ENCODE peak calls at places on chromosomes 7 and 10, in seven cellular contexts. B is sigmoid colon, T is tibial nerve, R is A549, K is prostate gland, G is foreskin keratinocyte, Y is breast epithelium. Q is an unnamed sample.

GRCh38 chr7:28037220-28038010 is 143.2 kb downstream of the JAZF1 start:
- DNase-seq in K (no peak), T (no peak), Y (no peak), R (peak; percentile 95), G (peak; percentile 97), B (no peak), Q (no peak)

GRCh38 chr7:90833443-90833842 is 237.3 kb downstream of the CDK14 start:
- DNase-seq in G (no peak), T (no peak), B (no peak), K (no peak), R (no peak), Y (no peak), Q (no peak)

GRCh38 chr10:79244841-79245504 is 102.3 kb upstream of the PPIF start:
- DNase-seq in B (no peak), R (no peak), Y (no peak), K (no peak), T (no peak), G (no peak), Q (no peak)

GRCh38 chr10:127563718-127564553 is 14.8 kb downstream of the NPS start:
- DNase-seq in G (no peak), R (peak; percentile 19), T (no peak), Y (no peak), K (no peak), B (no peak), Q (no peak)

GRCh38 chr7:103447073-103447960 is 1.3 kb upstream of the SLC26A5 start:
- DNase-seq in Y (no peak), G (peak; percentile 37), R (peak; percentile 65), T (peak; percentile 20), K (peak; percentile 59), B (no peak), Q (no peak)

GRCh38 chr7:73994761-73995160 is 33.2 kb upstream of the ELN start:
- DNase-seq in T (no peak), Y (no peak), K (no peak), B (no peak), R (no peak), G (no peak), Q (no peak)

GRCh38 chr10:68628576-68629127 is 68.5 kb downstream of the TET1 start:
- DNase-seq in R (no peak), G (no peak), K (no peak), B (no peak), Y (no peak), T (no peak), Q (no peak)

GRCh38 chr10:122279725-122280141 is 8.6 kb downstream of the BTBD16 start:
- DNase-seq in B (peak; percentile 58), R (peak; percentile 56), T (no peak), Y (no peak), G (peak; percentile 74), K (no peak), Q (no peak)

GRCh38 chr7:136134503-136134902 is 157.3 kb upstream of the MTPN start:
- DNase-seq in Y (no peak), R (peak; percentile 16), K (no peak), T (no peak), B (no peak), G (peak; percentile 35), Q (no peak)

GRCh38 chr10:122062831-122063674 is 74.1 kb downstream of the TACC2 start:
- DNase-seq in K (peak; percentile 96), Y (peak; percentile 86), G (peak; percentile 87), T (peak; percentile 77), R (peak; percentile 99), B (peak; percentile 97), Q (no peak)

GRCh38 chr10:124647421-124648130 is 96.6 kb downstream of the FAM53B start:
- DNase-seq in G (peak; percentile 27), Y (no peak), T (peak; percentile 50), R (peak; percentile 21), K (no peak), B (peak; percentile 82), Q (peak; percentile 50)

DNA sequence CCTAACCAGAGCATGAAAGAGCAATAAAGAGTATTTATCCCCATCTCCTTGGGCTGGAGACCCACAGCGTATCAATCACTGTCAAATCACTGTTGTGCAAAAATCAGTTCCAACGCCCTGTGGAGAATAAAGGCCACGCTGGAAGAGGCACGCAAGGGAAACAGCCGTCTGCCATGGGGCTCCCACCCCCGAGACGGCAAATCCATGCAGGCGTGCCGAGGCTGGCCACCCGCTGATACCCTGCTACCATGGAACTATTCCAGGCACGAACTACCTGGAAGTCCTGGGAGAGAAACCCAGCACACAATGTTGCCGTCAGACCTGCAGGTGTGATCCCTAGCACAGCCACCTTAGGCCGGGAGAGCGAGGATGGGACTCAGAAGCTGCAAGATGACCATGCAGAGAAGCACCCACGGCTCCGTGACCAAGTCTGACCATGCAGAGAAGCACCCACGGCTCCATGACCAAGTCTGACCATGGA is 185.3 kb downstream of the DIP2C start:
- DNase-seq in B (peak; percentile 56), Y (no peak), K (no peak), G (no peak), T (no peak), R (no peak), Q (no peak)
- H3K4me1 ChIP-seq in B (peaks cover 42% of the 10 kb centered on the region), Y (no peaks in the 10 kb centered on the region), K (no peaks in the 10 kb centered on the region), G (no peaks in the 10 kb centered on the region), T (no peaks in the 10 kb centered on the region), R (no peaks in the 10 kb centered on the region), Q (no peaks in the 10 kb centered on the region)

GRCh38 chr7:151310578-151310977 is 31.0 kb upstream of the NUB1 start:
- DNase-seq in B (no peak), T (no peak), R (peak; percentile 46), K (no peak), Y (no peak), G (no peak), Q (no peak)

GRCh38 chr7:151309306-151309705 is 32.3 kb upstream of the NUB1 start:
- DNase-seq in Y (no peak), R (no peak), T (no peak), K (no peak), G (no peak), B (no peak), Q (no peak)

GRCh38 chr7:151312831-151313809 is 28.5 kb upstream of the NUB1 start:
- DNase-seq in T (no peak), Y (no peak), G (no peak), K (no peak), B (no peak), R (no peak), Q (no peak)

GRCh38 chr7:151312356-151312755 is 29.3 kb upstream of the NUB1 start:
- DNase-seq in T (no peak), G (no peak), B (no peak), R (no peak), K (no peak), Y (no peak), Q (no peak)

GRCh38 chr7:151311294-151311864 is 30.2 kb upstream of the NUB1 start:
- DNase-seq in R (peak; percentile 58), B (no peak), K (no peak), T (no peak), Y (no peak), G (no peak), Q (no peak)
- TF ChIP-seq CTCF in R (no peak), B (no peak), K (no peak), T (no peak), Y (no peak), G (peak; percentile 51), Q (no peak)

DNA sequence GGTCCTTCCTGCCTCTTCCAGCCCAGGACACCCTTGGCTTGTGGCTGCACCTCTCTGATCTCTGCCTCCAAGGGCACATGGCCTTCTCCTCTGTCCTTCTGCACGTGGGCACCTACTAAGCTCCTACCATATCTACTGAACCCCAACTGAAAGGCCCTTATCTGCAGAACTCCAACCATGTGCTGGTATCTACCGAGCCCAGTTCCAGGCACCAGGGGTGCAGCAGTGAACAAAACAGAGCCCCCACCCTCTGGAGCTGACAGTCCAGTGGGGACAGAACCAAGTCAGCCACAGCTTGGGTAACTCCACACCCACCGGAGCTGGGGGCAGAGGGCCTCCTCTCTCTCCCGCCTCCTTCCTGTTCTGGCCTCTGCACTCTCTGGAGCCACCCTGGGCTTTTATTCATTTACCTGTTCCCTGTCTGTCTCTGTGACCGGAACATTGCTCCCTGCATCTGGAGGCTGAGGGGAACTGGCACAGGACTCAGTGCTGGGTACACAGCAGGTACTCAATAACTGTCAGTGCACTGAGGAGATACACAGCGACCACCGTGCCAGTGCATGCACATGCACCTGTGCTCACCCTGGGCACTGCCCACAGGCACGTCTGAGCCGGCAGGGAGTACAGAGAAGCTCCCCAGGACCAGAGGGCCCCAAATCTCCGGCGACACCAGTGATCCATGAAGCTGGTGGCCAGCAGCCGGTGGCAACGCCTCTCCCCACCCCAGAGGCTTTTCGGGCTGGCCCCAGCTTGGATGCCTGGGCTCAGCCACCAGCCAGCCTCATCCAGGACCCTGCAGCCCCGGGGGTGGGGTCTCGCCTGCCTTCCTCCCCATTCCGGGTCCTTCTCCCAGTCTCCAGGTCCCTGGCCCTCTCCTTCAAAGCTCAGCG is 2.0 kb downstream of the MICALL2 start:
- DNase-seq in T (no peak), Y (no peak), K (no peak), G (no peak), R (no peak), B (no peak), Q (no peak)
- H3K4me1 ChIP-seq in T (no peaks in the 10 kb centered on the region), Y (peaks cover 9% of the 10 kb centered on the region), K (peaks cover 21% of the 10 kb centered on the region), G (peaks cover 18% of the 10 kb centered on the region), R (peaks cover 49% of the 10 kb centered on the region), B (peaks cover 87% of the 10 kb centered on the region), Q (peaks cover 83% of the 10 kb centered on the region)

GRCh38 chr10:102713814-102714620 is at the start of gene ARL3:
- DNase-seq in K (peak; percentile 97), R (peak; percentile 97), T (peak; percentile 89), G (peak; percentile 94), Y (peak; percentile 97), B (peak; percentile 99), Q (peak; percentile 84)
- TF ChIP-seq CTCF in K (peak; percentile 52), R (no peak), T (peak; percentile 74), G (peak; percentile 50), Y (peak; percentile 60), B (no peak), Q (no peak)

Q was measured in esophagus squamous epithelium.